ENCODE peak calls at places on chromosomes 11 and 22, in four cellular contexts. B is suprapubic skin, V is sciatic nerve, O is NAMALWA. E is an unnamed sample.
A peak's percentile ranks its signal among the peaks of the same experiment; 100 is the strongest.

GRCh38 chr22:28279888-28280287 is 360.8 kb upstream of the PITPNB start:
- DNase-seq in V (no peak), B (no peak), O (no peak), E (no peak)

GRCh38 chr22:32401486-32401885 is 10.6 kb downstream of the RTCB start:
- DNase-seq in V (no peak), O (no peak), B (no peak), E (no peak)

GRCh38 chr11:102868359-102868758 is 6.4 kb downstream of the MMP12 start:
- DNase-seq in O (no peak), B (no peak), V (no peak), E (no peak)

GRCh38 chr11:130715085-130715932 is 201.0 kb downstream of the SNX19 start:
- DNase-seq in O (no peak), B (no peak), V (no peak), E (peak; percentile 13)

GRCh38 chr11:64893194-64894069 is 15.0 kb upstream of the EHD1 start:
- DNase-seq in V (no peak), B (no peak), O (no peak), E (no peak)

GRCh38 chr11:102843474-102843873 is at the start of gene MMP3:
- DNase-seq in B (no peak), V (no peak), O (no peak), E (no peak)

GRCh38 chr11:124761301-124762021 is 629 bp downstream of the ESAM start:
- DNase-seq in B (no peak), V (no peak), O (no peak), E (peak; percentile 60)

GRCh38 chr11:1209371-1210057 is 13.4 kb upstream of the MUC5B start:
- DNase-seq in O (no peak), B (peak; percentile 31), V (peak; percentile 21), E (peak; percentile 13)

GRCh38 chr11:58654908-58655296 is 32.4 kb downstream of the CNTF start:
- DNase-seq in O (no peak), B (no peak), V (no peak), E (no peak)

GRCh38 chr11:125062931-125063428 is at the start of gene SLC37A2:
- DNase-seq in V (peak; percentile 76), O (no peak), B (peak; percentile 80), E (peak; percentile 90)

GRCh38 chr11:11524436-11525038 is 97.3 kb downstream of the GALNT18 start:
- DNase-seq in O (no peak), V (no peak), B (no peak), E (no peak)

GRCh38 chr11:128521697-128522062 is 65.7 kb downstream of the ETS1 start:
- DNase-seq in V (peak; percentile 67), B (no peak), O (no peak), E (no peak)

GRCh38 chr11:117855452-117855851 is 21.0 kb downstream of the FXYD6 start:
- DNase-seq in O (no peak), V (peak; percentile 53), B (peak; percentile 35), E (peak; percentile 60)

GRCh38 chr22:19121631-19122142 is 525 bp downstream of the DGCR2 start:
- DNase-seq in B (no peak), O (peak; percentile 50), V (peak; percentile 73), E (peak; percentile 79)

GRCh38 chr11:113906038-113906437 is 1.4 kb downstream of the HTR3B start:
- DNase-seq in O (peak; percentile 20), B (no peak), V (no peak), E (peak; percentile 71)

GRCh38 chr22:50139843-50140415 is 30.6 kb upstream of the PANX2 start:
- DNase-seq in O (peak; percentile 75), B (no peak), V (no peak), E (no peak)

GRCh38 chr11:15927196-15927865 is 429.0 kb downstream of the SOX6 start:
- DNase-seq in O (no peak), V (peak; percentile 12), B (no peak), E (peak; percentile 12)

GRCh38 chr11:12846766-12847615 is 162.1 kb upstream of the RASSF10 start:
- DNase-seq in V (no peak), B (no peak), O (no peak), E (no peak)

GRCh38 chr11:69245491-69246345 is 48.2 kb upstream of the MYEOV start:
- DNase-seq in V (no peak), B (no peak), O (no peak), E (peak; percentile 27)